ENCODE peak calls at places on chromosomes 5 and 9, in four cellular contexts. M is AG10803, R is GM06990, C is stomach. F is an unnamed sample.

GRCh38 chr5:151130922-151131891 is 26.4 kb downstream of the ANXA6 start:
- DNase-seq in M (no peak), R (no peak), C (peak), F (no peak)

GRCh38 chr5:112563169-112563826 is 144.2 kb upstream of the EPB41L4A start:
- DNase-seq in M (no peak), R (no peak), C (no peak), F (no peak)

GRCh38 chr5:85484982-85485574 is 1100.4 kb upstream of the EDIL3 start:
- DNase-seq in M (no peak), R (no peak), C (no peak), F (no peak)

GRCh38 chr5:134226441-134227192 is 744 bp upstream of the PPP2CA start:
- DNase-seq in M (peak), R (no peak), C (peak), F (no peak)

GRCh38 chr5:175603987-175604739 is 53.7 kb upstream of the HRH2 start:
- DNase-seq in M (no peak), R (no peak), C (no peak), F (no peak)

GRCh38 chr5:82164957-82165698 is 113.0 kb downstream of the RPS23 start:
- DNase-seq in M (peak), R (no peak), C (no peak), F (no peak)

GRCh38 chr5:139271201-139272027 is 22.1 kb upstream of the MATR3 start:
- DNase-seq in M (peak), R (no peak), C (no peak), F (peak)

GRCh38 chr9:130215341-130216119 is 43.3 kb downstream of the NCS1 start:
- DNase-seq in M (peak), R (no peak), C (no peak), F (no peak)

GRCh38 chr5:141692919-141693848 is 11.2 kb upstream of the ARAP3 start:
- DNase-seq in M (no peak), R (no peak), C (no peak), F (no peak)

GRCh38 chr5:83516361-83516760 is 44.8 kb downstream of the VCAN start:
- DNase-seq in M (peak), R (no peak), C (no peak), F (no peak)

GRCh38 chr5:153661897-153662296 is 171.4 kb downstream of the GRIA1 start:
- DNase-seq in M (no peak), R (no peak), C (no peak), F (no peak)

GRCh38 chr9:89372230-89372816 is 54.0 kb downstream of the SECISBP2 start:
- DNase-seq in M (no peak), R (peak), C (no peak), F (no peak)

GRCh38 chr9:3768698-3769458 is 243.1 kb upstream of the RFX3 start:
- DNase-seq in M (peak), R (no peak), C (no peak), F (peak)

GRCh38 chr5:112342364-112342763 is 76.7 kb downstream of the EPB41L4A start:
- DNase-seq in M (no peak), R (no peak), C (no peak), F (no peak)

GRCh38 chr5:90809695-90810094 is 251.1 kb downstream of the ADGRV1 start:
- DNase-seq in M (no peak), R (no peak), C (no peak), F (no peak)

GRCh38 chr9:128470560-128470959 is 14.8 kb downstream of the ODF2 start:
- DNase-seq in M (peak), R (no peak), C (no peak), F (peak)

GRCh38 chr9:81686614-81687520 is 2.5 kb downstream of the TLE1 start:
- DNase-seq in M (peak), R (peak), C (peak), F (no peak)
- TF ChIP-seq CTCF in M (peak), R (peak), C (peak), F (peak)

DNA sequence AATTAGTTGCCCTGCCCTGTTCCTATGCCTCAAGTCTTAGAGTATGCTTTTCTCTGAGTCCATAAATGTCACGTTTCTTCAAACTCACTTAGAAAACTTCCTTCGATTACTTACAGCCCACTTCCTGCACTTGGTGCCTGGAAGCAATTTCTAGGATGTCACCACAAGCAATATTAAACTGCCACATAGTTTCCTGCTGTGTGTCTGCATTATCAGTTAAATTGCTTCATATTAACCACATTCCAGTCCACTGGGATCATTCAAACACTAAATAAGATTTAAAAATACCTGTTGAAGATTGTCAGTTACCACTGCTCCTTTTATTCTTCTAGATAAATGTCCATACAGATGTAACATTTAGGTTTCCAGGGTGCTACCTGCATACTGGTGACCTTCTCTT is 4.1 kb downstream of the DENND1A start:
- DNase-seq in M (peak), R (no peak), C (no peak), F (no peak)
- H3K4me3 ChIP-seq in M (no peak), R (no peak), C (no peak), F (no peak)

GRCh38 chr5:59348189-59348588 is 545.3 kb downstream of the PDE4D start:
- DNase-seq in M (no peak), R (no peak), C (no peak), F (no peak)
- TF ChIP-seq CTCF in M (no peak), R (no peak), C (no peak), F (no peak)

GRCh38 chr5:10303201-10303600 is 4.5 kb downstream of the CMBL start:
- DNase-seq in M (no peak), R (no peak), C (no peak), F (no peak)

GRCh38 chr5:10300246-10300645 is 7.5 kb downstream of the CMBL start:
- DNase-seq in M (no peak), R (no peak), C (no peak), F (no peak)

GRCh38 chr5:10301842-10302610 is 5.7 kb downstream of the CMBL start:
- DNase-seq in M (no peak), R (no peak), C (peak), F (no peak)

GRCh38 chr5:10303699-10304170 is 4.0 kb downstream of the CMBL start:
- DNase-seq in M (no peak), R (no peak), C (peak), F (no peak)

DNA sequence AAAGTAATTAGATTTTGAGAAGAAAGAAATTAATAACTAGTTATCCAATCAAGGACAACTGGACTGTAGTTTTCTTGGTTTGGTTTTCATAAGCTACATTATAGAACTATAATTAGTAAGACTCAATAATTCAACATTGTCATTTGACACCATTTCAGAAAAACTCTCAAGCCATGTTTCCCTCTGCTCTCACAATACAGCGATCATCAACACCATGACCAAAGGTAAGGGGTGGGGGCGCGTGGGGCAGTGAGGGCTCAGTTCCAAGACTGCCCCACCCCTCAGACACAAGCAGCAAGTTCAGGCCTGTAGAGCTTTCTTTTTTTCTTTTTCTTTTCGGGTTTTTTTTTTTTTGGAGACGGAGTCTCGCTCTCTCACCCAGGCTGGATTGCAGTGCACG is 6.4 kb downstream of the CMBL start:
- DNase-seq in M (no peak), R (no peak), C (no peak), F (no peak)
- H3K4me3 ChIP-seq in M (no peak), R (no peak), C (peak), F (no peak)

DNA sequence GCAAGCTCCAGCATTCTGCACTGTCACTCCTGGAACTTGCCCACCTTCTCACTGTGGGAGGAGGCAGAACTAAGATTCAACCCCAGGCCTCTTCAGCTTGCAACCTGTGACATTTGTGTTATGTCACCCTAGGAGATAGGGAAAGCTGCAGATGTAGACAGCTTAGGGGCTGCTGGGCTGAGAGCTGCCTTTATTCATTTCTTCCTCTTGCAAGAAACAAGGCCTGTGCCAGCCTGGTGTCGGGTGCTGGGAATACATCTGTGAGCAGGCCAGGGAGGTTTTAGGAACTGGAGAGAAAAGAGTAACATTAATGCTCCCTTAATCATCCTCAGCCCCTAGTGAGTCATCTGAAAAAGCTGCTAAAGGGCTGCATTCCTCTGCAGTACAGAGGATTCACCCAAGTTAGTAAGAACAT is 101.8 kb downstream of the FGF18 start:
- DNase-seq in M (peak), R (no peak), C (no peak), F (peak)
- TF ChIP-seq CTCF in M (peak), R (no peak), C (no peak), F (peak)

GRCh38 chr9:134332841-134333233 is 6.6 kb downstream of the RXRA start:
- DNase-seq in M (no peak), R (no peak), C (no peak), F (no peak)
- H3K4me3 ChIP-seq in M (no peak), R (no peak), C (peak), F (no peak)

GRCh38 chr5:31291323-31291854 is 97.9 kb downstream of the CDH6 start:
- DNase-seq in M (no peak), R (no peak), C (no peak), F (no peak)
- TF ChIP-seq CTCF in M (peak), R (no peak), C (no peak), F (peak)

F was measured in AG09309.